ENCODE peak calls at places on chromosomes 2 and 18, in ten cellular contexts. O is OCI-LY7; I is heart left ventricle; W is uterus; L is CD4-positive, alpha-beta memory T cell; A is mammary epithelial cell; H is CD8-positive, alpha-beta T cell; K is colonic mucosa; E is endodermal cell; R is cardiac muscle cell. X is an unnamed sample.
A peak's percentile ranks its signal among the peaks of the same experiment; 100 is the strongest.

GRCh38 chr18:25097119-25098114 is 254.5 kb downstream of the ZNF521 start:
- DNase-seq in K (no peak), O (peak; percentile 57), E (no peak), W (no peak), L (no peak), A (no peak), I (no peak), R (no peak), H (no peak), X (no peak)

GRCh38 chr2:199973703-199974102 is 18.3 kb downstream of the MAIP1 start:
- DNase-seq in R (peak; percentile 19), A (no peak), H (no peak), I (no peak), O (no peak), W (no peak), K (no peak), E (no peak), L (no peak), X (peak; percentile 41)

GRCh38 chr2:1553671-1554295 is 140.5 kb downstream of the TPO start:
- DNase-seq in A (peak; percentile 35), I (no peak), R (no peak), K (no peak), E (peak; percentile 70), W (peak; percentile 27), H (no peak), O (no peak), L (no peak), X (peak; percentile 70)

GRCh38 chr18:39057423-39058057 is 1491.9 kb upstream of the CELF4 start:
- DNase-seq in O (no peak), W (no peak), R (no peak), K (no peak), I (no peak), E (no peak), L (no peak), A (peak; percentile 63), H (no peak), X (no peak)

GRCh38 chr2:7566382-7566881 is 649.2 kb downstream of the RNF144A start:
- DNase-seq in K (no peak), A (no peak), E (no peak), R (no peak), I (no peak), O (no peak), L (no peak), W (no peak), H (no peak), X (no peak)

GRCh38 chr2:186912979-186913378 is 64.0 kb upstream of the ZSWIM2 start:
- DNase-seq in K (no peak), I (no peak), O (no peak), A (no peak), L (no peak), E (no peak), R (no peak), H (no peak), W (no peak), X (no peak)

GRCh38 chr18:59458575-59458974 is 99.5 kb upstream of the LMAN1 start:
- DNase-seq in K (no peak), W (no peak), I (no peak), E (no peak), A (no peak), L (no peak), H (no peak), R (peak; percentile 5), O (no peak), X (peak; percentile 22)

GRCh38 chr2:239706407-239706806 is 305.6 kb upstream of the HDAC4 start:
- DNase-seq in W (no peak), O (no peak), E (peak; percentile 53), H (no peak), I (no peak), K (no peak), L (no peak), R (no peak), A (no peak), X (no peak)

GRCh38 chr18:9058426-9058825 is 44.1 kb upstream of the NDUFV2 start:
- DNase-seq in K (no peak), W (no peak), R (no peak), O (no peak), E (no peak), L (no peak), I (no peak), H (no peak), A (no peak), X (no peak)

GRCh38 chr18:55343396-55344073 is 244.5 kb downstream of the TCF4 start:
- DNase-seq in R (peak; percentile 27), W (no peak), E (no peak), L (no peak), I (no peak), H (no peak), A (peak; percentile 8), O (peak; percentile 26), K (no peak), X (peak; percentile 33)

GRCh38 chr2:41939410-41939775 is 108.4 kb upstream of the PKDCC start:
- DNase-seq in H (no peak), A (no peak), R (no peak), K (no peak), E (no peak), W (no peak), O (no peak), L (no peak), I (no peak), X (no peak)

GRCh38 chr2:46655551-46656436 is 176.4 kb downstream of the TMEM247 start:
- DNase-seq in R (no peak), O (no peak), W (peak; percentile 51), K (peak; percentile 30), A (peak; percentile 12), I (no peak), H (no peak), L (no peak), E (no peak), X (no peak)

GRCh38 chr2:239757154-239757760 is 267.9 kb downstream of the NDUFA10 start:
- DNase-seq in H (no peak), O (no peak), W (no peak), I (no peak), R (no peak), E (no peak), K (no peak), A (no peak), L (no peak), X (no peak)

GRCh38 chr2:157685572-157685971 is 56.9 kb upstream of the ACVR1C start:
- DNase-seq in A (no peak), K (no peak), R (peak; percentile 17), O (no peak), I (no peak), E (no peak), W (no peak), H (no peak), L (no peak), X (no peak)

GRCh38 chr2:164754157-164755093 is 87.2 kb downstream of the COBLL1 start:
- DNase-seq in H (no peak), I (no peak), W (no peak), K (no peak), L (no peak), R (no peak), O (peak; percentile 74), E (no peak), A (no peak), X (no peak)

GRCh38 chr2:101688266-101688665 is 9.2 kb upstream of the MAP4K4 start:
- DNase-seq in R (no peak), O (no peak), E (no peak), W (no peak), I (no peak), L (no peak), K (no peak), A (no peak), H (no peak), X (no peak)

GRCh38 chr2:43518182-43518581 is 77.7 kb downstream of the THADA start:
- DNase-seq in R (no peak), L (no peak), A (peak; percentile 50), O (no peak), I (no peak), E (no peak), W (no peak), K (no peak), H (no peak), X (no peak)

GRCh38 chr18:49460958-49461601 is 635 bp upstream of the DYM start:
- DNase-seq in R (no peak), L (peak; percentile 49), W (no peak), I (no peak), K (no peak), A (no peak), O (no peak), E (no peak), H (no peak), X (no peak)

GRCh38 chr18:44323125-44323524 is 357.6 kb upstream of the SETBP1 start:
- DNase-seq in L (no peak), K (no peak), O (no peak), I (no peak), R (no peak), W (no peak), A (no peak), H (no peak), E (no peak), X (no peak)
- H3K9me3 ChIP-seq in L (no peaks in the 10 kb centered on the region), K (no peaks in the 10 kb centered on the region), O (no peaks in the 10 kb centered on the region), I (no peaks in the 10 kb centered on the region), R (no peaks in the 10 kb centered on the region), W (no peaks in the 10 kb centered on the region), A (no peaks in the 10 kb centered on the region), H (no peaks in the 10 kb centered on the region), E (no peaks in the 10 kb centered on the region), X (no peaks in the 10 kb centered on the region)

DNA sequence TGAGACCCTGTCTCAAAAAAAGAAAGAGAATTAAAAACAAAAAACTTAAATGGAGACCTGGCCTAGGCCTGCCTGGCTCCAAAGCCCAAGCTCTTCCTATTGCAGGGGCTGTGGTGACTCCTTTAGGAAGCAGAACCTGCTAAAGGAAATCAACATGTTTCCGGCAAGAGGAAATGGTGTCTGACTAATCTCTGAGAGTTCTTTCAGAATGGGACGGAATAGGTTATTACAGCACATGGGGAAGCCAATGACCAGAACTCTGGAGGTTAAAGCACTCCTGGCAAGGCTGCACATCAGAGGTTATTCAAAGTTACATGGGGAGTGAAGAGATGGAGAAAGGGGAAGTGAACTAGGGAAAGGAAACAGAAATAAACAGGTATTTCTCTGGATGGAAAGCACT is 21.4 kb downstream of the KIF3C start:
- DNase-seq in K (no peak), E (no peak), H (no peak), R (no peak), I (peak; percentile 31), W (no peak), O (no peak), A (peak; percentile 45), L (no peak), X (no peak)
- H3K9me3 ChIP-seq in K (no peaks in the 10 kb centered on the region), E (no peaks in the 10 kb centered on the region), H (no peaks in the 10 kb centered on the region), R (no peaks in the 10 kb centered on the region), I (no peaks in the 10 kb centered on the region), W (no peaks in the 10 kb centered on the region), O (no peaks in the 10 kb centered on the region), A (no peaks in the 10 kb centered on the region), L (no peaks in the 10 kb centered on the region), X (no peaks in the 10 kb centered on the region)

DNA sequence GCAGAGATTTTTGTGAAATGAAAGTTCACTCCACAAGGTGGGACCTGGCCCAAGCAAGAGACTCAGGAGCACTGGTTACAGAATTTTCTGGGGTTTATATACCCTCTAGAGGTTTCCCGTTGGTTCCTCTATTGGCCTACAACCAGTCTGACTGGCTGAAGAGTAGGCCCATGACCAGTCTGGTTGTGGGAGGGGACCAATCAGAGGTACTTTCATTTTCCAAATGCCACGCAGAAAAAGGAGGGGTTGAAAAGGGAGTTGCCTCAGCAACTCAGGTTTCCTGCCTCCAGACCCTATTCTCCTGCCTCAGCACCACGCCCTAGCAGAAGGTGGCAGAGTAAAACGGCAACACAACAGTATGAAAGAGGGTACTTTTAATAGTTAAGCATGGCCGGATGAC is 98.4 kb downstream of the COLEC12 start:
- DNase-seq in H (no peak), E (no peak), L (no peak), A (no peak), O (no peak), K (no peak), I (no peak), W (no peak), R (no peak), X (no peak)
- H3K9me3 ChIP-seq in H (no peaks in the 10 kb centered on the region), E (peaks cover 28% of the 10 kb centered on the region), L (no peaks in the 10 kb centered on the region), A (peaks cover 3% of the 10 kb centered on the region), O (no peaks in the 10 kb centered on the region), K (no peaks in the 10 kb centered on the region), I (no peaks in the 10 kb centered on the region), W (no peaks in the 10 kb centered on the region), R (no peaks in the 10 kb centered on the region), X (no peaks in the 10 kb centered on the region)

GRCh38 chr18:76791106-76791505 is 31.3 kb upstream of the ZNF236 start:
- DNase-seq in A (no peak), H (no peak), R (no peak), E (no peak), W (no peak), L (no peak), K (no peak), I (no peak), O (no peak), X (no peak)
- H3K9me3 ChIP-seq in A (peaks cover 3% of the 10 kb centered on the region), H (no peaks in the 10 kb centered on the region), R (no peaks in the 10 kb centered on the region), E (peaks cover 10% of the 10 kb centered on the region), W (peaks cover 3% of the 10 kb centered on the region), L (no peaks in the 10 kb centered on the region), K (no peaks in the 10 kb centered on the region), I (no peaks in the 10 kb centered on the region), O (no peaks in the 10 kb centered on the region), X (no peaks in the 10 kb centered on the region)